ENCODE peak calls at places on chromosomes 16 and 17, in four cellular contexts. D, S, X and R are unnamed samples. For H3K4me1 and H3K9me2, the result is how much of the 10 kb centered on the place peaks cover.

GRCh38 chr17:16283705-16284104 is 66.7 kb downstream of the PIGL start:
- DNase-seq in D (no peak), S (no peak), X (no peak), R (no peak)

GRCh38 chr16:23504076-23504452 is 6.2 kb downstream of the GGA2 start:
- DNase-seq in D (no peak), S (no peak), X (peak), R (no peak)

GRCh38 chr17:7138800-7139381 is 24.3 kb upstream of the ASGR2 start:
- DNase-seq in D (no peak), S (no peak), X (no peak), R (no peak)

GRCh38 chr17:33653389-33653788 is 360.3 kb upstream of the ASIC2 start:
- DNase-seq in D (no peak), S (no peak), X (no peak), R (no peak)

GRCh38 chr17:28612936-28613872 is 781 bp downstream of the RSKR start:
- DNase-seq in D (peak), S (no peak), X (peak), R (no peak)

GRCh38 chr17:69539781-69540319 is 125.4 kb downstream of the MAP2K6 start:
- DNase-seq in D (no peak), S (peak), X (peak), R (no peak)

GRCh38 chr16:69894675-69895074 is 56.5 kb upstream of the CLEC18A start:
- DNase-seq in D (no peak), S (no peak), X (no peak), R (no peak)

GRCh38 chr16:19644877-19645276 is 73.2 kb downstream of the KNOP1 start:
- DNase-seq in D (no peak), S (no peak), X (peak), R (no peak)

GRCh38 chr17:74430706-74431567 is 951 bp upstream of the GPRC5C start:
- DNase-seq in D (peak), S (peak), X (peak), R (peak)

GRCh38 chr16:78571880-78572279 is 472.4 kb downstream of the WWOX start:
- DNase-seq in D (no peak), S (no peak), X (no peak), R (no peak)

GRCh38 chr17:14268264-14268663 is 31.6 kb upstream of the CDRT15 start:
- DNase-seq in D (peak), S (no peak), X (no peak), R (no peak)

GRCh38 chr16:67244387-67245188 is 2.7 kb downstream of the FHOD1 start:
- DNase-seq in D (no peak), S (peak), X (peak), R (peak)

DNA sequence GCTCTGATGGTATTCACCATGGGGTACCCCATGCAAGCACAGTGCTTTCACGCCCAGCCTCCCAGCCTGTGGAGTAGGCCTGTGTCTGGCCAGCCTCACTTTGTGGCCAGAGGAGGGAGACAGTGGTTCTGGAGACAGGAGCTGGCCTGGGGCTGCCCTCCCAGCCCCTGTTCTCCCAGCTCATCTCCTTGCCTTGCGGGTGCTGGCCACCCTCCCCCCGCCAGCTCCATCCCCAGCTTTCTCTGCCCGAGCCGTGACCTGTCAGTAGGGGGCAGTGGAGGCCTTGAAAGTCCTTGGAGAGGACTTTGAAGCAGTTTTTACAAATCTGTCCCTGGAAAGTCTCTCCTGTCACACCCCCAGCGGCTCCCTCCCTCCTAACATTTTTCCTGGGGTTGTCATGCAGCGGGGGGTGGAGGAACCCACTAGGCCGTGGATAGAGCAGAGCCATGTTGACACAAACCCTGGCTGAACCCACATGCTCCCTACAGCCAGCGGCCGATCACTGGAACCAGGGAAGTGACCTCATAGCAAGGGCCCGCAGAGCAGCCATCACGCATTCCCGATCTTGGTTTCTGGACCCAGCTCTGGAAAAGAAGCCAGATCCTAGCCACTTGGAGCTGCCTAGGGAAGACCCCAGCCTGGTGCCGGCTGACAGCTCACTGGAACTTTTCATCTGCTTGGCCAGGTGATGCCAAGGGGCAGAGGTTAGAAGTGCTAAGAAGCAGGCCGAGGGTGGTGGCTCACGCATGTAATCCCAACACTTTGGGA is 289.4 kb downstream of the SEC14L1 start:
- DNase-seq in D (peak), S (no peak), X (peak), R (peak)
- H3K4me1 ChIP-seq in D (under half), S (under half), X (half or more), R (under half)

GRCh38 chr16:14525596-14525995 is 104.5 kb downstream of the PARN start:
- DNase-seq in D (no peak), S (no peak), X (no peak), R (no peak)
- H3K9me2 ChIP-seq in D (under half), S (under half), X (under half), R (under half)

DNA sequence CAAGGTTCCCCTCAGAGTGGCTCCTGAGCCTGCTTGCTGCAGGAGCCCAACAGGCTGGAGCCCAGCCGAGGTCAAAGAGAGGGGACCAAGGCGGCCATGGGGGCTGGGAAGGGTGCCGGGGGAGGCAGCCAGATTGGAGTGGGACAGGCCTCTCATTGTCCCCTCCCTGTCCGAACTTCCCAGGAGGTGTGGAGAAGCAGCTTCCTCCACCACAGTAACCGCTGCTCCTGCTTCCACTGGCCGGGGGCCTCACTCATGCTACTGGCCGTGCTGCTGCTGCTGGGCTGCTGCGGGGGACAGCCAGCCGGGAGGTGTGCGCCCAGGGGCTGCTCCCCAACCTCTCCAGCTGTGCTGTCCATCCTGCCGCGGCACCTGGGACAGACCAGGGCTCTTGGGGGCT is 29.3 kb downstream of the TMEM94 start:
- DNase-seq in D (no peak), S (no peak), X (no peak), R (no peak)
- H3K4me1 ChIP-seq in D (under half), S (under half), X (under half), R (under half)

GRCh38 chr17:32516940-32517711 is 30.3 kb downstream of the CDK5R1 start:
- DNase-seq in D (no peak), S (no peak), X (no peak), R (no peak)

GRCh38 chr17:32517982-32518381 is 31.2 kb downstream of the CDK5R1 start:
- DNase-seq in D (no peak), S (no peak), X (no peak), R (no peak)

GRCh38 chr17:32514587-32514986 is 27.8 kb downstream of the CDK5R1 start:
- DNase-seq in D (peak), S (no peak), X (no peak), R (no peak)

GRCh38 chr17:32515677-32516383 is 29.0 kb downstream of the CDK5R1 start:
- DNase-seq in D (no peak), S (no peak), X (no peak), R (no peak)

DNA sequence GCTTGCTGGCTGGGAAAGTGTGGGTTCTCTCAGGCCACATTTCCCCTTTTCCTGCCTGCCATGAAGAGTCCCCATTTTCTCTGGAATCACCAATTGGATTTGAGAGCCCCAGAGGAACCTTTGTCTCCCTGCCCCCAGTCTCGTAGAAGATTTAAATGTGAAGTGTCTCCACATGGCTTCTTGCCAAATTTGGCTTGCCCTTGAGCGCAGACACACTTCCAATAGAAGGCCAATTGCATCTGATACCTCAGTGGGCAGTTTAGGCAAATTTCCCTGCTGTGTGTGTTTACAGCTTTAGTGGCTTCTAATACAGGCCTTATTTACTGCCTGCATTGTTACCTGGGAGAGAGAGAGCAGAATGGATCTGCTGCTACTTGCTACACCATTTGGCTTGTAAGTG is 29.7 kb downstream of the CDK5R1 start:
- DNase-seq in D (no peak), S (no peak), X (no peak), R (no peak)
- H3K9me2 ChIP-seq in D (under half), S (under half), X (under half), R (under half)

DNA sequence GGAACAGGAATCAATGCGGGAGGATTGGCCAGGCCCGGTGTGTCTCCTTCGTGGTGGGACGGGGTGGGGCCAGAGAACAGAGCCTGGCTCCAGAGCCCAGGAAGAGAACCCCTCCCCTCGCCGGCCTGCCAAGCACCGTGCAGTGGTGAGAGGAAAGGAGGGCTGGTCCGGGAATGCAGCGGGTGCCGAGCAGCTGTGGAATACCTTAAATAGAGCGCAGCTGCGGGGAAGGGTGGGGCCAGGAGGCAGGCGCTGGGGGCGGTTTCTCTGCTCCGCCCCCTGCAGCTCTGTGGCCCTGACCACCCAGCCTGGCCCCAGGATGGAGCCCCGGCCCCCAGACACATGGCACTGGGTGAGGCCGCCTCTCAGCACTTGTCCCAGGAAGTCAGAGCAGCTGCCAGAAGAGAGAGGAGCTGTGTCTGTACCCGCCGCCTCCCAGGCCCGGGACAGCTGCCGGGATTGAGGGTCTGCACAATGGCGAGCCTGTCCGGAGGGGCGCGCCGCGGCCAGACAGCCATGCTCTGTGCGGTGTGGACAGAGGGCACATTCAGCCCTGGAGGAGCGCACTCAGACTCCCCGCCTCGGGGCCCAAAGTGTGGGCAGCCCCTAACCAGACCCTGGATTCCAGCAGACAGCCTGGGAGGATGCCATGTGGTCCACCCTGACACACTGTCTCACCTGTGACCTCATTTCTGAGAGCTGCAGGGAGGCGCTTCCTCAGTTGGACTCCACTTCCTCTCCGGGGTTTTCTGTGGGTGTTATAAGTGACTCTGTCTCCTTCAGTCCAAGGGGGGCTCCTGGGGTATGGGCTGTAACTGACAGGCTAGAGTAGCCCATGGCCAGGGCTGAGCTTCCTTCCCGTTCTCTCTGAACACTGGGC is 268.8 kb downstream of the SEC14L1 start:
- DNase-seq in D (peak), S (no peak), X (no peak), R (no peak)
- H3K4me1 ChIP-seq in D (under half), S (under half), X (under half), R (under half)

GRCh38 chr16:82298472-82298871 is 128.4 kb upstream of the MPHOSPH6 start:
- DNase-seq in D (no peak), S (no peak), X (no peak), R (no peak)

GRCh38 chr16:82300374-82300936 is 130.4 kb upstream of the MPHOSPH6 start:
- DNase-seq in D (no peak), S (no peak), X (no peak), R (no peak)

GRCh38 chr16:82301108-82301755 is 131.2 kb upstream of the MPHOSPH6 start:
- DNase-seq in D (no peak), S (no peak), X (no peak), R (no peak)

DNA sequence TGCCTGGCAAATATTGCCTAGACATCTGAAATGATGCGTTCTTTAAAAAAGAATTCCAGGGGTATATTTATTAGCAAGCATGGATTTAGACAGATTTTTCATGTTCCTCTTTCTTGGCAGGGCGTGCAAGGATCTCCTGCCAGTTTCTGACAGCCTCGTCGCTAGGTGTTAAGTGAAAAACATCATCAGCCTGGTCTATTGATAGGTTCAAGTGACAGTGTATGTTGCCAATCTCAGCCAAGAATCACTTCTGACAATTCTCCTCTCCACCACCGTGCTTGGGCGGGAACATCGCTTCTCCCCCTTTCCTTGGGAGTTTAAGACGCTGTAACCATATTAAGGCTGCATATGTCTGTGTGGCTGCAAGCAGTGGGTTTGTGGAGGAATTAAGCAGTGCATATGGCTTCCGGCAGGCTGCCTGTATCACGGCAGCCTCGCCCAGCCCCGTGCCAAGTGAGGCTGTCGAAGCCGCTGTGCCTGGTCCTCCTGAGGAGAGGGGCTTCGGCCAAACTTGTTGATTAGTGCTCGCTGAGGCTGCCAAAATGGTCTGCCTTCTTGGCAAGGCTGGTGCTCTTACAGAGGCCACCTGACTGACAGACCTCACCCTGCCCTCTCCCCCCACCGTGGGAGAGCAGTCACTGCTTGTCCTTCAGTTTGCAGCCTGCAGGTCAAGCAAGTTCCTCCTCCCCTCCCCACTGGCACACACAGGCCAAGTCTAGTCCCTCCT is 132.1 kb upstream of the MPHOSPH6 start:
- DNase-seq in D (no peak), S (no peak), X (no peak), R (no peak)
- H3K9me2 ChIP-seq in D (under half), S (under half), X (under half), R (under half)

GRCh38 chr17:77364941-77365583 is 224.3 kb downstream of the SEC14L1 start:
- DNase-seq in D (no peak), S (no peak), X (no peak), R (no peak)
- H3K4me1 ChIP-seq in D (under half), S (under half), X (under half), R (half or more)

DNA sequence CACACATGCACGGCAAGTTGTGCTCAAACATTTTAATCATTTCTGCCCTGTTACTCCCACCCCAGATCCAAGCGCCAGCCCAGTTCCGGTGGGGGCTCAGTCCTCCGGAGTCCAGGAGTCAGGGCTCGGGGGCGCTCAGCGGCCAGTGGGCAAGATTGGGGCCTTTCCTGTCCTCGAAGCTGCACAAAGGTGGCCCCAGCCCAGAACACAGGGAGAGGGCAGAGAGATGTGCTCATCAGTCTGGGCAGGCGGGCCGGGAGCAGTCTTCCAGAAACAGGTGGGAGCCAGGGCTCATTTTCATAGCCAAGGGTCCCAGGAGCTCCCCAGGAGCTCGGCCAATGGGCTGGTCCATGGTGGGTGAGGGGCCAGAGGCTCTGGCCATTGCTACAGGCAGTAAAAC is 4.1 kb downstream of the PRSS8 start:
- DNase-seq in D (no peak), S (no peak), X (no peak), R (no peak)
- H3K9me2 ChIP-seq in D (under half), S (under half), X (under half), R (under half)

GRCh38 chr17:63840591-63841349 is 1.7 kb downstream of the SMARCD2 start:
- DNase-seq in D (no peak), S (no peak), X (no peak), R (no peak)
- H3K4me1 ChIP-seq in D (under half), S (under half), X (under half), R (under half)